ENCODE peak calls at places on chromosomes 2 and 18, in six cellular contexts. C, O, I, V, M and B are unnamed samples.
A peak's percentile ranks its signal among the peaks of the same experiment; 100 is the strongest.

GRCh38 chr2:145599761-145600160 is 1079.8 kb upstream of the ZEB2 start:
- DNase-seq in C (no peak), O (peak; percentile 83), I (peak; percentile 58), V (peak; percentile 79), M (no peak), B (peak; percentile 13)

GRCh38 chr2:233323851-233324250 is 16.2 kb downstream of the SAG start:
- DNase-seq in C (no peak), O (no peak), I (no peak), V (no peak), M (no peak), B (no peak)

GRCh38 chr2:76563730-76564129 is 853.0 kb upstream of the GCFC2 start:
- DNase-seq in C (no peak), O (no peak), I (no peak), V (no peak), M (no peak), B (no peak)

GRCh38 chr18:23918395-23919032 is 96.0 kb upstream of the TTC39C start:
- DNase-seq in C (peak; percentile 84), O (peak; percentile 71), I (peak; percentile 66), V (peak; percentile 56), M (no peak), B (peak; percentile 67)

GRCh38 chr2:239845968-239846367 is 179.2 kb downstream of the NDUFA10 start:
- DNase-seq in C (no peak), O (no peak), I (no peak), V (no peak), M (no peak), B (no peak)

GRCh38 chr2:29009711-29010677 is 28.9 kb downstream of the TOGARAM2 start:
- DNase-seq in C (no peak), O (no peak), I (no peak), V (no peak), M (no peak), B (no peak)

GRCh38 chr2:49832555-49832954 is 678.2 kb upstream of the FSHR start:
- DNase-seq in C (no peak), O (no peak), I (no peak), V (no peak), M (no peak), B (no peak)

GRCh38 chr18:73752965-73753364 is 394.7 kb downstream of the FBXO15 start:
- DNase-seq in C (no peak), O (no peak), I (peak; percentile 22), V (peak; percentile 75), M (no peak), B (no peak)

GRCh38 chr2:129903586-129904425 is 75.7 kb upstream of the RAB6C start:
- DNase-seq in C (no peak), O (no peak), I (no peak), V (no peak), M (no peak), B (no peak)

GRCh38 chr2:131062066-131062465 is 31.2 kb downstream of the FAM168B start:
- DNase-seq in C (no peak), O (no peak), I (no peak), V (no peak), M (no peak), B (no peak)

GRCh38 chr18:44601447-44601846 is 79.2 kb upstream of the SETBP1 start:
- DNase-seq in C (peak; percentile 78), O (peak; percentile 92), I (peak; percentile 85), V (peak; percentile 41), M (no peak), B (peak; percentile 25)

GRCh38 chr2:61210332-61210981 is 48.5 kb downstream of the C2orf74 start:
- DNase-seq in C (peak; percentile 91), O (peak; percentile 86), I (peak; percentile 81), V (peak; percentile 87), M (no peak), B (peak; percentile 54)

GRCh38 chr2:74066491-74067203 is 81.1 kb downstream of the BOLA3 start:
- DNase-seq in C (peak; percentile 7), O (no peak), I (no peak), V (no peak), M (no peak), B (no peak)

GRCh38 chr2:17851731-17852585 is 26.5 kb upstream of the KCNS3 start:
- DNase-seq in C (peak; percentile 79), O (peak; percentile 87), I (peak; percentile 70), V (peak; percentile 69), M (no peak), B (peak; percentile 86)

GRCh38 chr2:10159086-10159485 is 36.5 kb downstream of the RRM2 start:
- DNase-seq in C (no peak), O (no peak), I (no peak), V (no peak), M (no peak), B (no peak)

GRCh38 chr2:79713131-79713785 is 200.4 kb downstream of the CTNNA2 start:
- DNase-seq in C (no peak), O (peak; percentile 17), I (peak; percentile 30), V (no peak), M (no peak), B (no peak)

GRCh38 chr2:225668606-225669266 is 269.2 kb downstream of the NYAP2 start:
- DNase-seq in C (peak; percentile 82), O (peak; percentile 78), I (peak; percentile 83), V (peak; percentile 81), M (no peak), B (peak; percentile 65)

GRCh38 chr2:95166065-95166763 is 605 bp downstream of the ZNF2 start:
- DNase-seq in C (no peak), O (no peak), I (no peak), V (no peak), M (no peak), B (no peak)

GRCh38 chr2:225670111-225670974 is 270.8 kb downstream of the NYAP2 start:
- DNase-seq in C (peak; percentile 59), O (peak; percentile 73), I (peak; percentile 74), V (peak; percentile 74), M (no peak), B (peak; percentile 27)

GRCh38 chr2:195710407-195710806 is 53.4 kb downstream of the SLC39A10 start:
- DNase-seq in C (peak; percentile 42), O (peak; percentile 66), I (peak; percentile 76), V (peak; percentile 96), M (no peak), B (peak; percentile 11)

GRCh38 chr2:123720760-123721159 is 304.3 kb upstream of the CNTNAP5 start:
- DNase-seq in C (peak; percentile 76), O (no peak), I (no peak), V (no peak), M (no peak), B (no peak)